ENCODE peak calls at places on chromosomes 5 and 9, in six cellular contexts. One of them, this sample, is unnamed.

GRCh38 chr9:113738898-113739604 is 137.1 kb upstream of the ZNF618 start:
- DNase-seq in mesothelial cell of epicardium: no peak
- DNase-seq in amygdala: no peak
- DNase-seq in GM19239: no peak
- DNase-seq in naive B cell: peak; percentile 36
- DNase-seq in T-helper 2 cell: no peak
- DNase-seq in this sample: no peak

GRCh38 chr5:97131139-97131710 is 11.2 kb downstream of the LIX1 start:
- DNase-seq in mesothelial cell of epicardium: no peak
- DNase-seq in amygdala: no peak
- DNase-seq in GM19239: no peak
- DNase-seq in naive B cell: no peak
- DNase-seq in T-helper 2 cell: no peak
- DNase-seq in this sample: no peak

GRCh38 chr9:99491408-99492259 is 269.6 kb downstream of the SEC61B start:
- DNase-seq in mesothelial cell of epicardium: no peak
- DNase-seq in amygdala: no peak
- DNase-seq in GM19239: peak; percentile 34
- DNase-seq in naive B cell: no peak
- DNase-seq in T-helper 2 cell: no peak
- DNase-seq in this sample: no peak

GRCh38 chr9:136310273-136311030 is 6.6 kb upstream of the CCDC187 start:
- DNase-seq in mesothelial cell of epicardium: no peak
- DNase-seq in amygdala: no peak
- DNase-seq in GM19239: no peak
- DNase-seq in naive B cell: peak; percentile 70
- DNase-seq in T-helper 2 cell: no peak
- DNase-seq in this sample: no peak

GRCh38 chr9:91443321-91443993 is 19.8 kb upstream of the NFIL3 start:
- DNase-seq in mesothelial cell of epicardium: no peak
- DNase-seq in amygdala: no peak
- DNase-seq in GM19239: no peak
- DNase-seq in naive B cell: no peak
- DNase-seq in T-helper 2 cell: no peak
- DNase-seq in this sample: no peak

GRCh38 chr9:8782237-8782636 is 982.7 kb upstream of the DMAC1 start:
- DNase-seq in mesothelial cell of epicardium: no peak
- DNase-seq in amygdala: no peak
- DNase-seq in GM19239: no peak
- DNase-seq in naive B cell: no peak
- DNase-seq in T-helper 2 cell: no peak
- DNase-seq in this sample: no peak

GRCh38 chr9:131379056-131379455 is 14.8 kb upstream of the PRRC2B start:
- DNase-seq in mesothelial cell of epicardium: no peak
- DNase-seq in amygdala: no peak
- DNase-seq in GM19239: no peak
- DNase-seq in naive B cell: no peak
- DNase-seq in T-helper 2 cell: no peak
- DNase-seq in this sample: no peak

GRCh38 chr5:1465966-1466471 is 20.8 kb upstream of the SLC6A3 start:
- DNase-seq in mesothelial cell of epicardium: no peak
- DNase-seq in amygdala: no peak
- DNase-seq in GM19239: no peak
- DNase-seq in naive B cell: no peak
- DNase-seq in T-helper 2 cell: peak; percentile 3
- DNase-seq in this sample: no peak

GRCh38 chr9:69946800-69947437 is 96.7 kb upstream of the MAMDC2 start:
- DNase-seq in mesothelial cell of epicardium: no peak
- DNase-seq in amygdala: no peak
- DNase-seq in GM19239: no peak
- DNase-seq in naive B cell: no peak
- DNase-seq in T-helper 2 cell: no peak
- DNase-seq in this sample: no peak

GRCh38 chr9:135030711-135031245 is 56.7 kb upstream of the OLFM1 start:
- DNase-seq in mesothelial cell of epicardium: no peak
- DNase-seq in amygdala: no peak
- DNase-seq in GM19239: no peak
- DNase-seq in naive B cell: no peak
- DNase-seq in T-helper 2 cell: no peak
- DNase-seq in this sample: no peak

GRCh38 chr9:20356392-20357206 is 265.7 kb downstream of the MLLT3 start:
- DNase-seq in mesothelial cell of epicardium: peak; percentile 30
- DNase-seq in amygdala: peak; percentile 40
- DNase-seq in GM19239: peak; percentile 39
- DNase-seq in naive B cell: peak; percentile 22
- DNase-seq in T-helper 2 cell: no peak
- DNase-seq in this sample: peak; percentile 15

GRCh38 chr5:68562308-68562707 is 346.8 kb downstream of the PIK3R1 start:
- DNase-seq in mesothelial cell of epicardium: no peak
- DNase-seq in amygdala: peak; percentile 35
- DNase-seq in GM19239: no peak
- DNase-seq in naive B cell: no peak
- DNase-seq in T-helper 2 cell: no peak
- DNase-seq in this sample: no peak

GRCh38 chr5:124093658-124094057 is 581.7 kb downstream of the CSNK1G3 start:
- DNase-seq in mesothelial cell of epicardium: no peak
- DNase-seq in amygdala: no peak
- DNase-seq in GM19239: no peak
- DNase-seq in naive B cell: no peak
- DNase-seq in T-helper 2 cell: no peak
- DNase-seq in this sample: no peak

GRCh38 chr9:121954477-121955175 is 138.5 kb downstream of the TTLL11 start:
- DNase-seq in mesothelial cell of epicardium: no peak
- DNase-seq in amygdala: peak; percentile 33
- DNase-seq in GM19239: no peak
- DNase-seq in naive B cell: no peak
- DNase-seq in T-helper 2 cell: no peak
- DNase-seq in this sample: no peak

GRCh38 chr9:118533101-118533500 is 828.9 kb downstream of the TLR4 start:
- DNase-seq in mesothelial cell of epicardium: no peak
- DNase-seq in amygdala: no peak
- DNase-seq in GM19239: no peak
- DNase-seq in naive B cell: no peak
- DNase-seq in T-helper 2 cell: no peak
- DNase-seq in this sample: no peak

GRCh38 chr9:13718539-13718938 is 439.0 kb upstream of the MPDZ start:
- DNase-seq in mesothelial cell of epicardium: no peak
- DNase-seq in amygdala: no peak
- DNase-seq in GM19239: no peak
- DNase-seq in naive B cell: no peak
- DNase-seq in T-helper 2 cell: no peak
- DNase-seq in this sample: no peak

GRCh38 chr9:752201-752600 is 89.3 kb upstream of the DMRT1 start:
- DNase-seq in mesothelial cell of epicardium: no peak
- DNase-seq in amygdala: no peak
- DNase-seq in GM19239: no peak
- DNase-seq in naive B cell: no peak
- DNase-seq in T-helper 2 cell: no peak
- DNase-seq in this sample: no peak

GRCh38 chr5:66876266-66876807 is 280.1 kb downstream of the MAST4 start:
- DNase-seq in mesothelial cell of epicardium: no peak
- DNase-seq in amygdala: no peak
- DNase-seq in GM19239: no peak
- DNase-seq in naive B cell: no peak
- DNase-seq in T-helper 2 cell: no peak
- DNase-seq in this sample: no peak

GRCh38 chr5:152004095-152004494 is 79.4 kb upstream of the GLRA1 start:
- DNase-seq in mesothelial cell of epicardium: no peak
- DNase-seq in amygdala: no peak
- DNase-seq in GM19239: no peak
- DNase-seq in naive B cell: no peak
- DNase-seq in T-helper 2 cell: no peak
- DNase-seq in this sample: no peak

GRCh38 chr5:39100851-39101396 is 26.7 kb upstream of the RICTOR start:
- DNase-seq in mesothelial cell of epicardium: no peak
- DNase-seq in amygdala: no peak
- DNase-seq in GM19239: no peak
- DNase-seq in naive B cell: no peak
- DNase-seq in T-helper 2 cell: no peak
- DNase-seq in this sample: no peak

GRCh38 chr9:129398101-129398795 is 220.2 kb upstream of the IER5L start:
- DNase-seq in mesothelial cell of epicardium: no peak
- DNase-seq in amygdala: no peak
- DNase-seq in GM19239: no peak
- DNase-seq in naive B cell: no peak
- DNase-seq in T-helper 2 cell: no peak
- DNase-seq in this sample: no peak

GRCh38 chr9:13651969-13652663 is 372.6 kb upstream of the MPDZ start:
- DNase-seq in mesothelial cell of epicardium: no peak
- DNase-seq in amygdala: no peak
- DNase-seq in GM19239: no peak
- DNase-seq in naive B cell: no peak
- DNase-seq in T-helper 2 cell: no peak
- DNase-seq in this sample: no peak

GRCh38 chr9:129750010-129750409 is 2.8 kb downstream of the PTGES start:
- DNase-seq in mesothelial cell of epicardium: no peak
- DNase-seq in amygdala: no peak
- DNase-seq in GM19239: no peak
- DNase-seq in naive B cell: no peak
- DNase-seq in T-helper 2 cell: no peak
- DNase-seq in this sample: no peak

GRCh38 chr5:146620663-146621051 is 104.7 kb upstream of the GPR151 start:
- DNase-seq in mesothelial cell of epicardium: no peak
- DNase-seq in amygdala: no peak
- DNase-seq in GM19239: no peak
- DNase-seq in naive B cell: no peak
- DNase-seq in T-helper 2 cell: no peak
- DNase-seq in this sample: no peak

GRCh38 chr5:55993013-55993412 is 1.8 kb downstream of the IL6ST start:
- DNase-seq in mesothelial cell of epicardium: no peak
- DNase-seq in amygdala: no peak
- DNase-seq in GM19239: no peak
- DNase-seq in naive B cell: no peak
- DNase-seq in T-helper 2 cell: no peak
- DNase-seq in this sample: peak; percentile 32

GRCh38 chr9:137460363-137461315 is 1.5 kb upstream of the NSMF start:
- DNase-seq in mesothelial cell of epicardium: no peak
- DNase-seq in amygdala: no peak
- DNase-seq in GM19239: no peak
- DNase-seq in naive B cell: no peak
- DNase-seq in T-helper 2 cell: no peak
- DNase-seq in this sample: no peak

GRCh38 chr5:34719029-34719428 is 62.9 kb downstream of the RAI14 start:
- DNase-seq in mesothelial cell of epicardium: no peak
- DNase-seq in amygdala: no peak
- DNase-seq in GM19239: no peak
- DNase-seq in naive B cell: no peak
- DNase-seq in T-helper 2 cell: no peak
- DNase-seq in this sample: no peak

GRCh38 chr9:113556877-113557593 is 93.5 kb downstream of the RGS3 start:
- DNase-seq in mesothelial cell of epicardium: no peak
- DNase-seq in amygdala: no peak
- DNase-seq in GM19239: no peak
- DNase-seq in naive B cell: no peak
- DNase-seq in T-helper 2 cell: no peak
- DNase-seq in this sample: no peak

GRCh38 chr9:85430659-85431370 is 310.9 kb downstream of the AGTPBP1 start:
- DNase-seq in mesothelial cell of epicardium: no peak
- DNase-seq in amygdala: peak; percentile 64
- DNase-seq in GM19239: no peak
- DNase-seq in naive B cell: no peak
- DNase-seq in T-helper 2 cell: no peak
- DNase-seq in this sample: no peak

GRCh38 chr5:180026725-180027448 is 44.7 kb downstream of the RNF130 start:
- DNase-seq in mesothelial cell of epicardium: no peak
- DNase-seq in amygdala: no peak
- DNase-seq in GM19239: no peak
- DNase-seq in naive B cell: no peak
- DNase-seq in T-helper 2 cell: no peak
- DNase-seq in this sample: no peak

GRCh38 chr9:136694865-136695247 is 7.6 kb upstream of the AGPAT2 start:
- DNase-seq in mesothelial cell of epicardium: no peak
- DNase-seq in amygdala: no peak
- DNase-seq in GM19239: no peak
- DNase-seq in naive B cell: no peak
- DNase-seq in T-helper 2 cell: no peak
- DNase-seq in this sample: no peak

GRCh38 chr5:157845894-157846598 is 12.9 kb downstream of the CLINT1 start:
- DNase-seq in mesothelial cell of epicardium: no peak
- DNase-seq in amygdala: no peak
- DNase-seq in GM19239: no peak
- DNase-seq in naive B cell: no peak
- DNase-seq in T-helper 2 cell: no peak
- DNase-seq in this sample: no peak

GRCh38 chr9:120289990-120290925 is 289.7 kb downstream of the CDK5RAP2 start:
- DNase-seq in mesothelial cell of epicardium: no peak
- DNase-seq in amygdala: no peak
- DNase-seq in GM19239: no peak
- DNase-seq in naive B cell: no peak
- DNase-seq in T-helper 2 cell: no peak
- DNase-seq in this sample: no peak

GRCh38 chr5:170745481-170746061 is 38.0 kb upstream of the GABRP start:
- DNase-seq in mesothelial cell of epicardium: peak; percentile 56
- DNase-seq in amygdala: no peak
- DNase-seq in GM19239: no peak
- DNase-seq in naive B cell: no peak
- DNase-seq in T-helper 2 cell: no peak
- DNase-seq in this sample: no peak

GRCh38 chr9:6382681-6383080 is 30.3 kb upstream of the UHRF2 start:
- DNase-seq in mesothelial cell of epicardium: no peak
- DNase-seq in amygdala: no peak
- DNase-seq in GM19239: no peak
- DNase-seq in naive B cell: no peak
- DNase-seq in T-helper 2 cell: no peak
- DNase-seq in this sample: no peak

GRCh38 chr9:88766778-88767503 is 224.3 kb upstream of the S1PR3 start:
- DNase-seq in mesothelial cell of epicardium: no peak
- DNase-seq in amygdala: no peak
- DNase-seq in GM19239: no peak
- DNase-seq in naive B cell: no peak
- DNase-seq in T-helper 2 cell: no peak
- DNase-seq in this sample: no peak

GRCh38 chr5:59760798-59761348 is 132.7 kb downstream of the PDE4D start:
- DNase-seq in mesothelial cell of epicardium: no peak
- DNase-seq in amygdala: no peak
- DNase-seq in GM19239: no peak
- DNase-seq in naive B cell: no peak
- DNase-seq in T-helper 2 cell: no peak
- DNase-seq in this sample: no peak

GRCh38 chr9:77475641-77476473 is 172.3 kb downstream of the GNA14 start:
- DNase-seq in mesothelial cell of epicardium: no peak
- DNase-seq in amygdala: no peak
- DNase-seq in GM19239: no peak
- DNase-seq in naive B cell: no peak
- DNase-seq in T-helper 2 cell: no peak
- DNase-seq in this sample: no peak